ENCODE peak calls at places on chromosomes 12 and 14, in four cellular contexts. L is NCI-H1105, E is NCI-H146, H is stromal cell of bone marrow. V is an unnamed sample.

GRCh38 chr12:45989277-45989856 is 1.0 kb downstream of the SCAF11 start:
- DNase-seq in L (peak; percentile 55), E (no peak), H (peak; percentile 31), V (no peak)

GRCh38 chr12:10393291-10393690 is 3.5 kb upstream of the KLRK1 start:
- DNase-seq in L (no peak), E (peak; percentile 40), H (no peak), V (no peak)

GRCh38 chr12:57893460-57894353 is 47.2 kb upstream of the CTDSP2 start:
- DNase-seq in L (no peak), E (no peak), H (peak; percentile 89), V (peak; percentile 78)

GRCh38 chr12:106301611-106302321 is 767 bp upstream of the TCP11L2 start:
- DNase-seq in L (peak; percentile 61), E (peak; percentile 48), H (no peak), V (no peak)

GRCh38 chr12:65905941-65906471 is 81.7 kb downstream of the HMGA2 start:
- DNase-seq in L (no peak), E (no peak), H (no peak), V (no peak)

GRCh38 chr14:48937796-48938195 is 648.4 kb downstream of the RPS29 start:
- DNase-seq in L (no peak), E (no peak), H (no peak), V (no peak)

GRCh38 chr14:35336171-35337073 is 44.2 kb downstream of the PSMA6 start:
- DNase-seq in L (no peak), E (no peak), H (peak; percentile 89), V (no peak)

GRCh38 chr12:4031703-4032291 is 158.6 kb upstream of the PARP11 start:
- DNase-seq in L (no peak), E (no peak), H (peak; percentile 39), V (no peak)

GRCh38 chr12:62767506-62767905 is 167.4 kb downstream of the PPM1H start:
- DNase-seq in L (no peak), E (no peak), H (no peak), V (no peak)

GRCh38 chr12:94149781-94150482 is 1.6 kb downstream of the PLXNC1 start:
- DNase-seq in L (no peak), E (peak; percentile 10), H (no peak), V (no peak)

GRCh38 chr14:59028476-59029202 is 159.8 kb upstream of the DAAM1 start:
- DNase-seq in L (peak; percentile 49), E (peak; percentile 65), H (peak; percentile 77), V (peak; percentile 89)

GRCh38 chr12:2283910-2284309 is 231.1 kb downstream of the CACNA1C start:
- DNase-seq in L (no peak), E (no peak), H (no peak), V (no peak)

GRCh38 chr12:92030618-92031017 is 115.0 kb downstream of the BTG1 start:
- DNase-seq in L (no peak), E (no peak), H (no peak), V (no peak)

V was measured in AG09319.